ENCODE peak calls at places on chromosomes 2 and 18, in ten cellular contexts. One of them, this sample, is unnamed.

GRCh38 chr18:50374753-50375391 is at the start of gene SKA1:
- DNase-seq in activated gamma-delta T cell: peak
- DNase-seq in AG09309: peak
- DNase-seq in stimulated activated CD4-positive, alpha-beta T cell treated with anti-CD3 and anti-CD28 coated beads, Interleukin-12 subunit alpha, Interleukin-12 subunit beta, amount 100 ng/mL, for 4 hours: peak
- DNase-seq in activated effector memory CD4-positive, alpha-beta T cell treated with anti-CD3 and anti-CD28 coated beads, Interleukin-2, amount 50 U/mL, for 16 hours: peak
- DNase-seq in Right ventricle myocardium inferior: peak
- DNase-seq in KG1: peak
- DNase-seq in activated T-helper 1 cell treated with anti-CD3 and anti-CD28 coated beads, Interleukin-12 subunit alpha, Interleukin-12 subunit beta, Interleukin-2, Interleukin-4 antibody, amounts not matched to agents 30 ng/mL and 10 ng/mL and 1 ng/mL, durations not matched to agents 14 hours and 24 hours and 36 hours: peak
- DNase-seq in stimulated activated naive CD4-positive, alpha-beta T cell: peak
- DNase-seq in T-helper 2 cell: peak
- DNase-seq in this sample: peak

GRCh38 chr2:151638188-151638933 is 95.9 kb downstream of the NEB start:
- DNase-seq in activated gamma-delta T cell: no peak
- DNase-seq in AG09309: no peak
- DNase-seq in stimulated activated CD4-positive, alpha-beta T cell treated with anti-CD3 and anti-CD28 coated beads, Interleukin-12 subunit alpha, Interleukin-12 subunit beta, amount 100 ng/mL, for 4 hours: peak
- DNase-seq in activated effector memory CD4-positive, alpha-beta T cell treated with anti-CD3 and anti-CD28 coated beads, Interleukin-2, amount 50 U/mL, for 16 hours: peak
- DNase-seq in Right ventricle myocardium inferior: no peak
- DNase-seq in KG1: peak
- DNase-seq in activated T-helper 1 cell treated with anti-CD3 and anti-CD28 coated beads, Interleukin-12 subunit alpha, Interleukin-12 subunit beta, Interleukin-2, Interleukin-4 antibody, amounts not matched to agents 30 ng/mL and 10 ng/mL and 1 ng/mL, durations not matched to agents 14 hours and 24 hours and 36 hours: no peak
- DNase-seq in stimulated activated naive CD4-positive, alpha-beta T cell: peak
- DNase-seq in T-helper 2 cell: peak
- DNase-seq in this sample: no peak

GRCh38 chr2:204108301-204108700 is 171.7 kb downstream of the ICOS start:
- DNase-seq in activated gamma-delta T cell: no peak
- DNase-seq in AG09309: no peak
- DNase-seq in stimulated activated CD4-positive, alpha-beta T cell treated with anti-CD3 and anti-CD28 coated beads, Interleukin-12 subunit alpha, Interleukin-12 subunit beta, amount 100 ng/mL, for 4 hours: no peak
- DNase-seq in activated effector memory CD4-positive, alpha-beta T cell treated with anti-CD3 and anti-CD28 coated beads, Interleukin-2, amount 50 U/mL, for 16 hours: peak
- DNase-seq in Right ventricle myocardium inferior: no peak
- DNase-seq in KG1: no peak
- DNase-seq in activated T-helper 1 cell treated with anti-CD3 and anti-CD28 coated beads, Interleukin-12 subunit alpha, Interleukin-12 subunit beta, Interleukin-2, Interleukin-4 antibody, amounts not matched to agents 30 ng/mL and 10 ng/mL and 1 ng/mL, durations not matched to agents 14 hours and 24 hours and 36 hours: peak
- DNase-seq in stimulated activated naive CD4-positive, alpha-beta T cell: peak
- DNase-seq in T-helper 2 cell: peak
- DNase-seq in this sample: peak

GRCh38 chr2:97966545-97967215 is 29.1 kb downstream of the TMEM131 start:
- DNase-seq in activated gamma-delta T cell: no peak
- DNase-seq in AG09309: no peak
- DNase-seq in stimulated activated CD4-positive, alpha-beta T cell treated with anti-CD3 and anti-CD28 coated beads, Interleukin-12 subunit alpha, Interleukin-12 subunit beta, amount 100 ng/mL, for 4 hours: no peak
- DNase-seq in activated effector memory CD4-positive, alpha-beta T cell treated with anti-CD3 and anti-CD28 coated beads, Interleukin-2, amount 50 U/mL, for 16 hours: no peak
- DNase-seq in Right ventricle myocardium inferior: no peak
- DNase-seq in KG1: no peak
- DNase-seq in activated T-helper 1 cell treated with anti-CD3 and anti-CD28 coated beads, Interleukin-12 subunit alpha, Interleukin-12 subunit beta, Interleukin-2, Interleukin-4 antibody, amounts not matched to agents 30 ng/mL and 10 ng/mL and 1 ng/mL, durations not matched to agents 14 hours and 24 hours and 36 hours: no peak
- DNase-seq in stimulated activated naive CD4-positive, alpha-beta T cell: no peak
- DNase-seq in T-helper 2 cell: no peak
- DNase-seq in this sample: no peak

GRCh38 chr2:172806426-172807008 is 70.9 kb downstream of the RAPGEF4 start:
- DNase-seq in activated gamma-delta T cell: no peak
- DNase-seq in AG09309: no peak
- DNase-seq in stimulated activated CD4-positive, alpha-beta T cell treated with anti-CD3 and anti-CD28 coated beads, Interleukin-12 subunit alpha, Interleukin-12 subunit beta, amount 100 ng/mL, for 4 hours: no peak
- DNase-seq in activated effector memory CD4-positive, alpha-beta T cell treated with anti-CD3 and anti-CD28 coated beads, Interleukin-2, amount 50 U/mL, for 16 hours: no peak
- DNase-seq in Right ventricle myocardium inferior: no peak
- DNase-seq in KG1: peak
- DNase-seq in activated T-helper 1 cell treated with anti-CD3 and anti-CD28 coated beads, Interleukin-12 subunit alpha, Interleukin-12 subunit beta, Interleukin-2, Interleukin-4 antibody, amounts not matched to agents 30 ng/mL and 10 ng/mL and 1 ng/mL, durations not matched to agents 14 hours and 24 hours and 36 hours: no peak
- DNase-seq in stimulated activated naive CD4-positive, alpha-beta T cell: peak
- DNase-seq in T-helper 2 cell: no peak
- DNase-seq in this sample: no peak

GRCh38 chr2:80706541-80706940 is 402.0 kb upstream of the LRRTM1 start:
- DNase-seq in activated gamma-delta T cell: no peak
- DNase-seq in AG09309: no peak
- DNase-seq in stimulated activated CD4-positive, alpha-beta T cell treated with anti-CD3 and anti-CD28 coated beads, Interleukin-12 subunit alpha, Interleukin-12 subunit beta, amount 100 ng/mL, for 4 hours: no peak
- DNase-seq in activated effector memory CD4-positive, alpha-beta T cell treated with anti-CD3 and anti-CD28 coated beads, Interleukin-2, amount 50 U/mL, for 16 hours: no peak
- DNase-seq in Right ventricle myocardium inferior: no peak
- DNase-seq in KG1: no peak
- DNase-seq in activated T-helper 1 cell treated with anti-CD3 and anti-CD28 coated beads, Interleukin-12 subunit alpha, Interleukin-12 subunit beta, Interleukin-2, Interleukin-4 antibody, amounts not matched to agents 30 ng/mL and 10 ng/mL and 1 ng/mL, durations not matched to agents 14 hours and 24 hours and 36 hours: no peak
- DNase-seq in stimulated activated naive CD4-positive, alpha-beta T cell: no peak
- DNase-seq in T-helper 2 cell: no peak
- DNase-seq in this sample: no peak

GRCh38 chr2:44753552-44754285 is 187.8 kb upstream of the SIX3 start:
- DNase-seq in activated gamma-delta T cell: no peak
- DNase-seq in AG09309: no peak
- DNase-seq in stimulated activated CD4-positive, alpha-beta T cell treated with anti-CD3 and anti-CD28 coated beads, Interleukin-12 subunit alpha, Interleukin-12 subunit beta, amount 100 ng/mL, for 4 hours: no peak
- DNase-seq in activated effector memory CD4-positive, alpha-beta T cell treated with anti-CD3 and anti-CD28 coated beads, Interleukin-2, amount 50 U/mL, for 16 hours: no peak
- DNase-seq in Right ventricle myocardium inferior: no peak
- DNase-seq in KG1: peak
- DNase-seq in activated T-helper 1 cell treated with anti-CD3 and anti-CD28 coated beads, Interleukin-12 subunit alpha, Interleukin-12 subunit beta, Interleukin-2, Interleukin-4 antibody, amounts not matched to agents 30 ng/mL and 10 ng/mL and 1 ng/mL, durations not matched to agents 14 hours and 24 hours and 36 hours: no peak
- DNase-seq in stimulated activated naive CD4-positive, alpha-beta T cell: no peak
- DNase-seq in T-helper 2 cell: peak
- DNase-seq in this sample: peak

GRCh38 chr18:79800353-79801180 is 2.8 kb downstream of the KCNG2 start:
- DNase-seq in activated gamma-delta T cell: no peak
- DNase-seq in AG09309: no peak
- DNase-seq in stimulated activated CD4-positive, alpha-beta T cell treated with anti-CD3 and anti-CD28 coated beads, Interleukin-12 subunit alpha, Interleukin-12 subunit beta, amount 100 ng/mL, for 4 hours: no peak
- DNase-seq in activated effector memory CD4-positive, alpha-beta T cell treated with anti-CD3 and anti-CD28 coated beads, Interleukin-2, amount 50 U/mL, for 16 hours: peak
- DNase-seq in Right ventricle myocardium inferior: no peak
- DNase-seq in KG1: no peak
- DNase-seq in activated T-helper 1 cell treated with anti-CD3 and anti-CD28 coated beads, Interleukin-12 subunit alpha, Interleukin-12 subunit beta, Interleukin-2, Interleukin-4 antibody, amounts not matched to agents 30 ng/mL and 10 ng/mL and 1 ng/mL, durations not matched to agents 14 hours and 24 hours and 36 hours: no peak
- DNase-seq in stimulated activated naive CD4-positive, alpha-beta T cell: no peak
- DNase-seq in T-helper 2 cell: no peak
- DNase-seq in this sample: no peak

GRCh38 chr2:63320669-63321068 is 267.6 kb downstream of the WDPCP start:
- DNase-seq in activated gamma-delta T cell: no peak
- DNase-seq in AG09309: no peak
- DNase-seq in stimulated activated CD4-positive, alpha-beta T cell treated with anti-CD3 and anti-CD28 coated beads, Interleukin-12 subunit alpha, Interleukin-12 subunit beta, amount 100 ng/mL, for 4 hours: no peak
- DNase-seq in activated effector memory CD4-positive, alpha-beta T cell treated with anti-CD3 and anti-CD28 coated beads, Interleukin-2, amount 50 U/mL, for 16 hours: no peak
- DNase-seq in Right ventricle myocardium inferior: no peak
- DNase-seq in KG1: no peak
- DNase-seq in activated T-helper 1 cell treated with anti-CD3 and anti-CD28 coated beads, Interleukin-12 subunit alpha, Interleukin-12 subunit beta, Interleukin-2, Interleukin-4 antibody, amounts not matched to agents 30 ng/mL and 10 ng/mL and 1 ng/mL, durations not matched to agents 14 hours and 24 hours and 36 hours: no peak
- DNase-seq in stimulated activated naive CD4-positive, alpha-beta T cell: no peak
- DNase-seq in T-helper 2 cell: no peak
- DNase-seq in this sample: no peak

GRCh38 chr2:14137643-14138042 is 494.9 kb upstream of the LRATD1 start:
- DNase-seq in activated gamma-delta T cell: no peak
- DNase-seq in AG09309: no peak
- DNase-seq in stimulated activated CD4-positive, alpha-beta T cell treated with anti-CD3 and anti-CD28 coated beads, Interleukin-12 subunit alpha, Interleukin-12 subunit beta, amount 100 ng/mL, for 4 hours: no peak
- DNase-seq in activated effector memory CD4-positive, alpha-beta T cell treated with anti-CD3 and anti-CD28 coated beads, Interleukin-2, amount 50 U/mL, for 16 hours: no peak
- DNase-seq in Right ventricle myocardium inferior: no peak
- DNase-seq in KG1: no peak
- DNase-seq in activated T-helper 1 cell treated with anti-CD3 and anti-CD28 coated beads, Interleukin-12 subunit alpha, Interleukin-12 subunit beta, Interleukin-2, Interleukin-4 antibody, amounts not matched to agents 30 ng/mL and 10 ng/mL and 1 ng/mL, durations not matched to agents 14 hours and 24 hours and 36 hours: no peak
- DNase-seq in stimulated activated naive CD4-positive, alpha-beta T cell: no peak
- DNase-seq in T-helper 2 cell: no peak
- DNase-seq in this sample: no peak

GRCh38 chr2:136319651-136320050 is 201.7 kb upstream of the CXCR4 start:
- DNase-seq in activated gamma-delta T cell: no peak
- DNase-seq in AG09309: no peak
- DNase-seq in stimulated activated CD4-positive, alpha-beta T cell treated with anti-CD3 and anti-CD28 coated beads, Interleukin-12 subunit alpha, Interleukin-12 subunit beta, amount 100 ng/mL, for 4 hours: no peak
- DNase-seq in activated effector memory CD4-positive, alpha-beta T cell treated with anti-CD3 and anti-CD28 coated beads, Interleukin-2, amount 50 U/mL, for 16 hours: no peak
- DNase-seq in Right ventricle myocardium inferior: no peak
- DNase-seq in KG1: no peak
- DNase-seq in activated T-helper 1 cell treated with anti-CD3 and anti-CD28 coated beads, Interleukin-12 subunit alpha, Interleukin-12 subunit beta, Interleukin-2, Interleukin-4 antibody, amounts not matched to agents 30 ng/mL and 10 ng/mL and 1 ng/mL, durations not matched to agents 14 hours and 24 hours and 36 hours: no peak
- DNase-seq in stimulated activated naive CD4-positive, alpha-beta T cell: no peak
- DNase-seq in T-helper 2 cell: no peak
- DNase-seq in this sample: no peak

GRCh38 chr2:215485032-215485431 is 49.2 kb upstream of the FN1 start:
- DNase-seq in activated gamma-delta T cell: no peak
- DNase-seq in AG09309: no peak
- DNase-seq in stimulated activated CD4-positive, alpha-beta T cell treated with anti-CD3 and anti-CD28 coated beads, Interleukin-12 subunit alpha, Interleukin-12 subunit beta, amount 100 ng/mL, for 4 hours: no peak
- DNase-seq in activated effector memory CD4-positive, alpha-beta T cell treated with anti-CD3 and anti-CD28 coated beads, Interleukin-2, amount 50 U/mL, for 16 hours: no peak
- DNase-seq in Right ventricle myocardium inferior: no peak
- DNase-seq in KG1: no peak
- DNase-seq in activated T-helper 1 cell treated with anti-CD3 and anti-CD28 coated beads, Interleukin-12 subunit alpha, Interleukin-12 subunit beta, Interleukin-2, Interleukin-4 antibody, amounts not matched to agents 30 ng/mL and 10 ng/mL and 1 ng/mL, durations not matched to agents 14 hours and 24 hours and 36 hours: no peak
- DNase-seq in stimulated activated naive CD4-positive, alpha-beta T cell: no peak
- DNase-seq in T-helper 2 cell: no peak
- DNase-seq in this sample: no peak

GRCh38 chr2:9703701-9704221 is 73.0 kb upstream of the YWHAQ start:
- DNase-seq in activated gamma-delta T cell: no peak
- DNase-seq in AG09309: peak
- DNase-seq in stimulated activated CD4-positive, alpha-beta T cell treated with anti-CD3 and anti-CD28 coated beads, Interleukin-12 subunit alpha, Interleukin-12 subunit beta, amount 100 ng/mL, for 4 hours: no peak
- DNase-seq in activated effector memory CD4-positive, alpha-beta T cell treated with anti-CD3 and anti-CD28 coated beads, Interleukin-2, amount 50 U/mL, for 16 hours: no peak
- DNase-seq in Right ventricle myocardium inferior: no peak
- DNase-seq in KG1: no peak
- DNase-seq in activated T-helper 1 cell treated with anti-CD3 and anti-CD28 coated beads, Interleukin-12 subunit alpha, Interleukin-12 subunit beta, Interleukin-2, Interleukin-4 antibody, amounts not matched to agents 30 ng/mL and 10 ng/mL and 1 ng/mL, durations not matched to agents 14 hours and 24 hours and 36 hours: no peak
- DNase-seq in stimulated activated naive CD4-positive, alpha-beta T cell: no peak
- DNase-seq in T-helper 2 cell: no peak
- DNase-seq in this sample: peak

GRCh38 chr18:70047931-70048603 is 100.4 kb upstream of the CD226 start:
- DNase-seq in activated gamma-delta T cell: no peak
- DNase-seq in AG09309: peak
- DNase-seq in stimulated activated CD4-positive, alpha-beta T cell treated with anti-CD3 and anti-CD28 coated beads, Interleukin-12 subunit alpha, Interleukin-12 subunit beta, amount 100 ng/mL, for 4 hours: no peak
- DNase-seq in activated effector memory CD4-positive, alpha-beta T cell treated with anti-CD3 and anti-CD28 coated beads, Interleukin-2, amount 50 U/mL, for 16 hours: no peak
- DNase-seq in Right ventricle myocardium inferior: no peak
- DNase-seq in KG1: no peak
- DNase-seq in activated T-helper 1 cell treated with anti-CD3 and anti-CD28 coated beads, Interleukin-12 subunit alpha, Interleukin-12 subunit beta, Interleukin-2, Interleukin-4 antibody, amounts not matched to agents 30 ng/mL and 10 ng/mL and 1 ng/mL, durations not matched to agents 14 hours and 24 hours and 36 hours: no peak
- DNase-seq in stimulated activated naive CD4-positive, alpha-beta T cell: no peak
- DNase-seq in T-helper 2 cell: no peak
- DNase-seq in this sample: no peak

GRCh38 chr2:31711737-31712136 is 131.0 kb upstream of the SRD5A2 start:
- DNase-seq in activated gamma-delta T cell: no peak
- DNase-seq in AG09309: no peak
- DNase-seq in stimulated activated CD4-positive, alpha-beta T cell treated with anti-CD3 and anti-CD28 coated beads, Interleukin-12 subunit alpha, Interleukin-12 subunit beta, amount 100 ng/mL, for 4 hours: no peak
- DNase-seq in activated effector memory CD4-positive, alpha-beta T cell treated with anti-CD3 and anti-CD28 coated beads, Interleukin-2, amount 50 U/mL, for 16 hours: no peak
- DNase-seq in Right ventricle myocardium inferior: no peak
- DNase-seq in KG1: no peak
- DNase-seq in activated T-helper 1 cell treated with anti-CD3 and anti-CD28 coated beads, Interleukin-12 subunit alpha, Interleukin-12 subunit beta, Interleukin-2, Interleukin-4 antibody, amounts not matched to agents 30 ng/mL and 10 ng/mL and 1 ng/mL, durations not matched to agents 14 hours and 24 hours and 36 hours: no peak
- DNase-seq in stimulated activated naive CD4-positive, alpha-beta T cell: no peak
- DNase-seq in T-helper 2 cell: no peak
- DNase-seq in this sample: no peak

GRCh38 chr2:10471046-10471571 is 23.0 kb upstream of the ODC1 start:
- DNase-seq in activated gamma-delta T cell: no peak
- DNase-seq in AG09309: no peak
- DNase-seq in stimulated activated CD4-positive, alpha-beta T cell treated with anti-CD3 and anti-CD28 coated beads, Interleukin-12 subunit alpha, Interleukin-12 subunit beta, amount 100 ng/mL, for 4 hours: no peak
- DNase-seq in activated effector memory CD4-positive, alpha-beta T cell treated with anti-CD3 and anti-CD28 coated beads, Interleukin-2, amount 50 U/mL, for 16 hours: peak
- DNase-seq in Right ventricle myocardium inferior: no peak
- DNase-seq in KG1: no peak
- DNase-seq in activated T-helper 1 cell treated with anti-CD3 and anti-CD28 coated beads, Interleukin-12 subunit alpha, Interleukin-12 subunit beta, Interleukin-2, Interleukin-4 antibody, amounts not matched to agents 30 ng/mL and 10 ng/mL and 1 ng/mL, durations not matched to agents 14 hours and 24 hours and 36 hours: no peak
- DNase-seq in stimulated activated naive CD4-positive, alpha-beta T cell: no peak
- DNase-seq in T-helper 2 cell: no peak
- DNase-seq in this sample: no peak

This sample was measured in CMK.